ENCODE peak calls at places on chromosomes 6 and 20, in six cellular contexts. W is nucleus accumbens, K is fibroblast of mammary gland, R is ecto neural progenitor cell, E is activated T-cell treated with anti-CD3 and anti-CD28 coated beads for 1 hour, M is mesenteric fat pad. N is an unnamed sample.

GRCh38 chr20:21109144-21109543 is 3.0 kb upstream of the LINC00237 start:
- DNase-seq in M (no peak), E (no peak), W (no peak), R (no peak), K (peak), N (no peak)

GRCh38 chr6:162942860-162943259 is 215.1 kb downstream of the PACRG start:
- DNase-seq in E (no peak), W (no peak), K (peak), M (no peak), R (no peak), N (no peak)

GRCh38 chr6:43622541-43622940 is 6.5 kb downstream of the GTPBP2 start:
- DNase-seq in W (no peak), E (no peak), M (peak), K (no peak), R (no peak), N (no peak)

GRCh38 chr20:6829510-6830116 is 62.1 kb downstream of the BMP2 start:
- DNase-seq in M (no peak), K (peak), E (no peak), W (no peak), R (no peak), N (no peak)

GRCh38 chr6:14382381-14383236 is 265.0 kb downstream of the CD83 start:
- DNase-seq in W (no peak), M (no peak), E (no peak), K (no peak), R (no peak), N (no peak)

GRCh38 chr6:110618591-110619267 is 142.3 kb upstream of the SLC22A16 start:
- DNase-seq in W (no peak), R (no peak), M (no peak), E (no peak), K (peak), N (no peak)

GRCh38 chr20:50333856-50334255 is 143.2 kb downstream of the CEBPB start:
- DNase-seq in E (no peak), W (no peak), R (no peak), M (no peak), K (peak), N (no peak)

GRCh38 chr6:18246205-18246604 is 18.1 kb downstream of the DEK start:
- DNase-seq in W (no peak), K (no peak), E (no peak), R (no peak), M (no peak), N (no peak)

GRCh38 chr6:116011520-116011919 is 49.2 kb downstream of the FRK start:
- DNase-seq in E (no peak), K (no peak), M (no peak), R (no peak), W (no peak), N (no peak)

GRCh38 chr6:149093643-149094042 is 223.9 kb upstream of the TAB2 start:
- DNase-seq in R (no peak), K (peak), E (no peak), M (no peak), W (no peak), N (no peak)

GRCh38 chr20:7772376-7772775 is 167.9 kb downstream of the HAO1 start:
- DNase-seq in W (no peak), E (no peak), M (no peak), K (peak), R (no peak), N (no peak)

GRCh38 chr6:139547082-139547776 is 172.8 kb upstream of the CITED2 start:
- DNase-seq in W (no peak), E (no peak), M (no peak), K (peak), R (no peak), N (no peak)

GRCh38 chr6:56549014-56549413 is 93.7 kb downstream of the DST start:
- DNase-seq in E (no peak), M (no peak), K (peak), R (no peak), W (no peak), N (no peak)

N was measured in cardiac septum.